ENCODE peak calls at places on chromosome 19, in four cellular contexts. G, Y, L and J are unnamed samples.

GRCh38 chr19:45886427-45887310 is 728 bp upstream of the IRF2BP1 start:
- DNase-seq in G (peak), L (peak), Y (peak), J (peak)

GRCh38 chr19:16951529-16951928 is 62.7 kb downstream of the F2RL3 start:
- DNase-seq in L (no peak), G (peak), Y (no peak), J (no peak)

GRCh38 chr19:6479836-6480398 is 1.7 kb downstream of the DENND1C start:
- DNase-seq in L (no peak), Y (no peak), G (no peak), J (no peak)

GRCh38 chr19:17625980-17626379 is 62.2 kb downstream of the UNC13A start:
- DNase-seq in L (no peak), Y (no peak), G (no peak), J (no peak)

GRCh38 chr19:29626386-29626785 is 20.3 kb downstream of the POP4 start:
- DNase-seq in Y (no peak), G (no peak), L (no peak), J (no peak)

GRCh38 chr19:43504426-43505185 is at the start of gene PHLDB3:
- DNase-seq in Y (peak), G (peak), L (no peak), J (peak)

GRCh38 chr19:30362156-30362754 is 9.9 kb upstream of the ZNF536 start:
- DNase-seq in Y (peak), G (peak), L (no peak), J (no peak)

GRCh38 chr19:18577365-18577914 is 5.8 kb downstream of the UBA52 start:
- DNase-seq in G (no peak), Y (no peak), L (no peak), J (no peak)

GRCh38 chr19:28516415-28516872 is 696.5 kb downstream of the UQCRFS1 start:
- DNase-seq in L (no peak), Y (no peak), G (no peak), J (no peak)

DNA sequence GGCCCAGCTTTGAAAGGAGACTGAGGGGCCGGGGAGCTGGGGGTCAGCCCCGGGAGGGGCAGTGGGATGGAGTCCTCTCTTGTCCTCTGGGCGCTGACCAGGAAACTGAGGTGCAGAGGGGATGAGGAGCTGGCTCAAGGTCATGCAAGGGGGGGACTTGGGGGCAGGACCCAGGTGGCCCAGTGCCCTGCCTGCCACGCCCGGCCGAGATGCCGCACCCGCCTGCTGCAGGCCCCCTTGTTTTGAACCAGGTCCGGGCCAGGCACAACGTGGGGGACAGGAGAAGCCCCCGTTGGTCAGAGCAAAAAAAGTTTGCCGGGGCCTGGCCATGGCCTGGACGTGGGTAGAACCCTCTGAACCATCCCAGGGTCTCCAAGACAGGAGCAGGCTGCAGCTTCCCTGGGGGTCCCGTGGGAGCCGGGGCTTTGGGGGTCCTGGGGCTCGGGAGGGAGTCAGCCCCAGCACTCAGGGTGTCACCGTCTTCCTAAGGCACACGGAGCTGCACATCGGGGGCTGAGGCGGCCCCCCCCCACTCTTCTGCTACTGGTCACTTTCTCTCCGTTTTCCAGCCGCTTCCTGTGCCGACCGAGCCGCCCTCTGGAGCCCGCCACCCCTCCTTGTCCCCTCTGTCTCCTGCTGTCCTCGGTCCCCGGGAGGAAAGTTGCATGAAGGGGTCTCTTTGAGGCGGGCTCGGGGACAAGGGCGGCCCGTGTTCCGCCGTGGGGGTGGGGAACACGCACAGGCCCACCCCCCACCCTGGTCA is 1.4 kb downstream of the EFNA2 start:
- DNase-seq in G (no peak), Y (no peak), L (no peak), J (no peak)
- H3K4me3 ChIP-seq in G (no peak), Y (no peak), L (peak), J (no peak)

DNA sequence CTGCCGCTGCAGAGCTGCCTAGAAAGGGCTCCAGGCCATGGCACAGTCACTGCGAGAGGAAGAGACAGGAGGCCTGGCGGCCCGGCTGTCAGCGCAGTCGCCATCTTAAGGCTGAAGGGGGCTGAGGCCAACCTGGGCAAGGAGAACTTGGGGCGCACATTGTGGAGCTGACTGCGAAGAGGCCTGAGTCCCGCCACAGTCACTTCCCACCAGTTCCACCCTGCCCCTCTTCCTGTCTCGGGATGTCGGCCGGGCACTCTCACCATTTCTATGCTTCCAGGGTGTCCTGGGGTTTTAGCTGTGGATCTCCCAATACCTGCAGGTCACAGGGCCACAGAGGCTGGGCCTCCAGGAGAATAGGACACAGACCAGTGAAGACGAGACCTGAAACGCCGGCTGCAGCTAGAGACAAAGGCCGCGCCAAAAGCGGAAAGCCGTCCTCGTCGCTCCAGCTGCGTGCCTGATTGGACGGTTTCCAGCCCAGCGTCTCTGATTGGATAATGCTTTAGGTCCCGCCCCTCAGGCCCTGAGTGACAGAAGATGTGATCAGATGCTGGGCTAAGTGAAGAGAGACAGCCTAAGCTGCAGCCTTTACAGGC is 71.1 kb downstream of the ZNF486 start:
- DNase-seq in L (no peak), G (peak), Y (peak), J (peak)
- TF ChIP-seq POLR2A in L (no peak), G (no peak), Y (no peak), J (no peak)

GRCh38 chr19:2307518-2308012 is 389 bp downstream of the LINGO3 start:
- DNase-seq in L (no peak), G (no peak), Y (no peak), J (no peak)
- H3K4me3 ChIP-seq in L (no peak), G (no peak), Y (peak), J (no peak)

GRCh38 chr19:34236035-34236793 is 18.1 kb upstream of the GARRE1 start:
- DNase-seq in Y (no peak), L (no peak), G (peak), J (no peak)

GRCh38 chr19:34235425-34235940 is 18.9 kb upstream of the GARRE1 start:
- DNase-seq in G (no peak), L (no peak), Y (no peak), J (no peak)

GRCh38 chr19:34237283-34237682 is 17.1 kb upstream of the GARRE1 start:
- DNase-seq in L (no peak), Y (no peak), G (no peak), J (no peak)

GRCh38 chr19:34241513-34242337 is 12.6 kb upstream of the GARRE1 start:
- DNase-seq in Y (peak), L (no peak), G (no peak), J (no peak)

GRCh38 chr19:34237939-34238338 is 16.4 kb upstream of the GARRE1 start:
- DNase-seq in G (peak), Y (no peak), L (no peak), J (no peak)
- TF ChIP-seq POLR2A in G (no peak), Y (no peak), L (no peak), J (no peak)

GRCh38 chr19:42197375-42197817 is 20.1 kb downstream of the DEDD2 start:
- DNase-seq in Y (no peak), L (no peak), G (no peak), J (no peak)
- H3K4me3 ChIP-seq in Y (no peak), L (no peak), G (no peak), J (no peak)

DNA sequence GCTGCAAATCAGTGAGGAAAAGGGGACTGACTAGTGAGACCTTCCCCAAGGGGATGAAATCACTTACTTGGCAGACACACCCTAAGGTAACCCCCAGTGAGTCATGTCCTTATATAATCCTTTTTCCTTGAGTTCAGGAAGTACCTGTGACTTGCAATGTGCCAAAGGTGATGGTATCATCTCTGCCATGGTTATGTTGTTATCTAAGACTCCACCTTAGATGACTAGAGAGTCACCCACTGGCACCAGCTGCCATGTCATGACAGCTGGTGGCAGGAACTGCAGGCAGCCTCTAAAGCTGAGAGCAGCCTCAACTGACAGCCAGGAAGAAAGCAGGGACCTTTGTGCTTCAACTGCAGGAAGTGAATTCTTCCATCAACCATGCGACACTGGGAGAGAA is 12.5 kb downstream of the PBX4 start:
- DNase-seq in G (no peak), Y (no peak), L (peak), J (no peak)
- TF ChIP-seq POLR2A in G (no peak), Y (no peak), L (no peak), J (no peak)

DNA sequence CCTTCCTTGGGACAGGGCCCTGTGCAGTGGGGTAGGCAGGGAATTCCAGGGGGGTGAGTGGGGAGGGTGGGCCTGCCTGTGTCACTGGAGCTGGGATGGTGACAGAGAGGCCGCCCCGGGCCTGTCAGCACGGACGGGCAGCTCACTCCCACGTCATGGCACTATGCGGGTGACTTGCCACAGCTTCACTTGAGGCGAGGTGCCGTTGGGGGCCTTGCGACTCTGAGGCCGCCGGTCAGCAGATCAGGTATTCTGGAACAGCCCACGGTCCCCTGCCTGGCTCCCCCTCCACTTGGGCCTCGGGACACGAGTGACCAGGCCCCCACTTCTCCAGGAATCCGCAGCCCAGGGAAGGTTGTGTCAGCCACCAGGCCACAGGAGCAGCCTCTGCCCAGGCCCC is 2.9 kb upstream of the MIDN start:
- DNase-seq in G (peak), Y (no peak), L (no peak), J (no peak)
- H3K4me3 ChIP-seq in G (no peak), Y (no peak), L (no peak), J (no peak)